ENCODE peak calls at places on chromosomes 16 and 17, in four cellular contexts. One of them, this sample, is unnamed.

GRCh38 chr17:16250635-16251034 is 33.6 kb downstream of the PIGL start:
- DNase-seq in PC-3: no peak
- DNase-seq in HCT116: no peak
- DNase-seq in GM23248: peak; percentile 86
- DNase-seq in this sample: no peak

GRCh38 chr16:55478827-55479559 is at the start of gene MMP2:
- DNase-seq in PC-3: no peak
- DNase-seq in HCT116: no peak
- DNase-seq in GM23248: peak; percentile 86
- DNase-seq in this sample: no peak

GRCh38 chr17:48181653-48182052 is 74.1 kb downstream of the SNX11 start:
- DNase-seq in PC-3: peak; percentile 69
- DNase-seq in HCT116: peak; percentile 44
- DNase-seq in GM23248: peak; percentile 36
- DNase-seq in this sample: no peak

GRCh38 chr16:88781140-88782077 is 3.6 kb downstream of the PIEZO1 start:
- DNase-seq in PC-3: peak; percentile 30
- DNase-seq in HCT116: no peak
- DNase-seq in GM23248: peak; percentile 27
- DNase-seq in this sample: peak; percentile 58

GRCh38 chr17:42674755-42675347 is 1.9 kb downstream of the PLEKHH3 start:
- DNase-seq in PC-3: no peak
- DNase-seq in HCT116: no peak
- DNase-seq in GM23248: no peak
- DNase-seq in this sample: peak; percentile 28

GRCh38 chr16:60225541-60225940 is 1491.4 kb upstream of the GOT2 start:
- DNase-seq in PC-3: no peak
- DNase-seq in HCT116: no peak
- DNase-seq in GM23248: no peak
- DNase-seq in this sample: no peak

GRCh38 chr17:2547176-2547575 is 35.5 kb upstream of the METTL16 start:
- DNase-seq in PC-3: peak; percentile 52
- DNase-seq in HCT116: no peak
- DNase-seq in GM23248: peak; percentile 60
- DNase-seq in this sample: no peak

GRCh38 chr16:64089697-64090096 is 1032.2 kb downstream of the CDH11 start:
- DNase-seq in PC-3: peak; percentile 53
- DNase-seq in HCT116: no peak
- DNase-seq in GM23248: peak; percentile 38
- DNase-seq in this sample: peak; percentile 78

GRCh38 chr17:39229274-39229913 is 3.6 kb upstream of the STAC2 start:
- DNase-seq in PC-3: peak; percentile 42
- DNase-seq in HCT116: no peak
- DNase-seq in GM23248: peak; percentile 93
- DNase-seq in this sample: no peak

GRCh38 chr17:82383411-82383810 is 11.8 kb downstream of the UTS2R start:
- DNase-seq in PC-3: no peak
- DNase-seq in HCT116: no peak
- DNase-seq in GM23248: no peak
- DNase-seq in this sample: no peak

GRCh38 chr17:27496501-27496943 is 40.3 kb downstream of the KSR1 start:
- DNase-seq in PC-3: no peak
- DNase-seq in HCT116: no peak
- DNase-seq in GM23248: no peak
- DNase-seq in this sample: no peak

GRCh38 chr16:20114356-20114755 is 40.7 kb upstream of the GPR139 start:
- DNase-seq in PC-3: peak; percentile 82
- DNase-seq in HCT116: peak; percentile 53
- DNase-seq in GM23248: peak; percentile 45
- DNase-seq in this sample: no peak

GRCh38 chr16:84174396-84174795 is 12.5 kb downstream of the TAF1C start:
- DNase-seq in PC-3: no peak
- DNase-seq in HCT116: no peak
- DNase-seq in GM23248: no peak
- DNase-seq in this sample: no peak

GRCh38 chr17:76862079-76862478 is 6.1 kb upstream of the MGAT5B start:
- DNase-seq in PC-3: no peak
- DNase-seq in HCT116: no peak
- DNase-seq in GM23248: no peak
- DNase-seq in this sample: no peak
- H2AFZ ChIP-seq in PC-3: no peak overlapping the region
- H2AFZ ChIP-seq in HCT116: no peak overlapping the region
- H2AFZ ChIP-seq in GM23248: no peak overlapping the region
- H2AFZ ChIP-seq in this sample: no peak overlapping the region

GRCh38 chr17:37720989-37721388 is 23.9 kb downstream of the HNF1B start:
- DNase-seq in PC-3: no peak
- DNase-seq in HCT116: no peak
- DNase-seq in GM23248: no peak
- DNase-seq in this sample: no peak

GRCh38 chr17:37717627-37718382 is 27.1 kb downstream of the HNF1B start:
- DNase-seq in PC-3: no peak
- DNase-seq in HCT116: no peak
- DNase-seq in GM23248: peak; percentile 28
- DNase-seq in this sample: no peak

GRCh38 chr17:37714897-37715296 is 30.0 kb downstream of the HNF1B start:
- DNase-seq in PC-3: peak; percentile 21
- DNase-seq in HCT116: no peak
- DNase-seq in GM23248: peak; percentile 16
- DNase-seq in this sample: no peak

GRCh38 chr17:37718383-37719048 is 26.3 kb downstream of the HNF1B start:
- DNase-seq in PC-3: no peak
- DNase-seq in HCT116: no peak
- DNase-seq in GM23248: no peak
- DNase-seq in this sample: no peak

DNA sequence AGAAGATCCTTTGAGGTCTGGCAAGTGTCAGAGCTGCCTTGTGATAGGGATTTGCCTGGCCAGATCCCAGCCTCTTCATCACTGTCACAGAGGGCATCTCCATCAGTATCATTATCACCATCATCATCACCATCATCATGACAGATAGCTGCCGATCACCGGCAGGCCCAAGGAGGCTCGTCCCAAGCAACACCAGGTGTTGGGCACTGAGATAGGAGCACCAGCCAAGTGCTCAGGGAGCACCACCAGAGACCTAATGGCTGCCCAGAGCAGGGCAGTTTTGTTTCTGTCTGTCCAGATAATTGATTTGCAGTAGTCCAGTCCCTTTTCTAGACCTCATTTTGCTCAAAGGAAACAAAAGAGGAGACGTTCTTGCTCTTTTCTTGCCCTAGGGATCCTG is 25.0 kb downstream of the HNF1B start:
- DNase-seq in PC-3: no peak
- DNase-seq in HCT116: no peak
- DNase-seq in GM23248: no peak
- DNase-seq in this sample: no peak
- H3K4me2 ChIP-seq in PC-3: no peak overlapping the region
- H3K4me2 ChIP-seq in HCT116: no peak overlapping the region
- H3K4me2 ChIP-seq in GM23248: no peak overlapping the region
- H3K4me2 ChIP-seq in this sample: no peak overlapping the region

GRCh38 chr16:77214411-77215138 is 15.4 kb downstream of the SYCE1L start:
- DNase-seq in PC-3: peak; percentile 4
- DNase-seq in HCT116: no peak
- DNase-seq in GM23248: no peak
- DNase-seq in this sample: no peak

GRCh38 chr16:77211880-77212735 is 12.9 kb downstream of the SYCE1L start:
- DNase-seq in PC-3: peak; percentile 61
- DNase-seq in HCT116: no peak
- DNase-seq in GM23248: peak; percentile 26
- DNase-seq in this sample: peak; percentile 67

GRCh38 chr16:77208382-77208781 is 9.2 kb downstream of the SYCE1L start:
- DNase-seq in PC-3: no peak
- DNase-seq in HCT116: no peak
- DNase-seq in GM23248: no peak
- DNase-seq in this sample: no peak

GRCh38 chr16:77212736-77213541 is 13.7 kb downstream of the SYCE1L start:
- DNase-seq in PC-3: peak; percentile 44
- DNase-seq in HCT116: no peak
- DNase-seq in GM23248: peak; percentile 58
- DNase-seq in this sample: peak; percentile 55

DNA sequence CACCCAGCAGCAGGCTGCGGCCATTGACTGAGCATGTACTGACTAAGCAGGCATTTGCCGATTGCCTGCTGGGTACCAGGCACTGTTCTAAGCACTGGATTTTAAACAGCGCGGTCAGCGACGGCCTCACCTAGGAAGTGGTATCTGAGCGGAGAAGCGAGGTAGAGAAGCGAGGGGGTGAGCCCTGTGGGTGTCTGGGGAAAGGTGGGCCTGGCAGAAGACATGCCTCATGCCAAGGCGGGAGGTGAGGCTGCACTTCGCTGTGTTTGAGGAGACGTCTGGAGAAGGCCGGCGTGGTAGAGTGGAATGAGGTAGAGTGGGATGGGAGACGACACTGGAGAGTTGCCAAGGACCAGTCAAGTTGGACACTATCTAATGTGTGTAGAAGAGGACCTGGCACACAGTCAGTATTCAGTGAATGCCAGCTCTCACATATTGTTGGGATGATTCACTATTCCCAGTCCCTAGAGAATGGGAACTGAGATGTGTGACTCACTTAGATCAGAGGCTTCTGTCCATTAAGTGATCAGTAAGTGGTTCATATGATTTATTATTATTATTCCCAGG is 14.4 kb downstream of the SYCE1L start:
- DNase-seq in PC-3: peak; percentile 96
- DNase-seq in HCT116: peak; percentile 98
- DNase-seq in GM23248: peak; percentile 84
- DNase-seq in this sample: no peak
- TF ChIP-seq EZH2phosphoT487 in PC-3: no peak
- TF ChIP-seq EZH2phosphoT487 in HCT116: no peak
- TF ChIP-seq EZH2phosphoT487 in GM23248: peak; percentile 82
- TF ChIP-seq EZH2phosphoT487 in this sample: no peak

DNA sequence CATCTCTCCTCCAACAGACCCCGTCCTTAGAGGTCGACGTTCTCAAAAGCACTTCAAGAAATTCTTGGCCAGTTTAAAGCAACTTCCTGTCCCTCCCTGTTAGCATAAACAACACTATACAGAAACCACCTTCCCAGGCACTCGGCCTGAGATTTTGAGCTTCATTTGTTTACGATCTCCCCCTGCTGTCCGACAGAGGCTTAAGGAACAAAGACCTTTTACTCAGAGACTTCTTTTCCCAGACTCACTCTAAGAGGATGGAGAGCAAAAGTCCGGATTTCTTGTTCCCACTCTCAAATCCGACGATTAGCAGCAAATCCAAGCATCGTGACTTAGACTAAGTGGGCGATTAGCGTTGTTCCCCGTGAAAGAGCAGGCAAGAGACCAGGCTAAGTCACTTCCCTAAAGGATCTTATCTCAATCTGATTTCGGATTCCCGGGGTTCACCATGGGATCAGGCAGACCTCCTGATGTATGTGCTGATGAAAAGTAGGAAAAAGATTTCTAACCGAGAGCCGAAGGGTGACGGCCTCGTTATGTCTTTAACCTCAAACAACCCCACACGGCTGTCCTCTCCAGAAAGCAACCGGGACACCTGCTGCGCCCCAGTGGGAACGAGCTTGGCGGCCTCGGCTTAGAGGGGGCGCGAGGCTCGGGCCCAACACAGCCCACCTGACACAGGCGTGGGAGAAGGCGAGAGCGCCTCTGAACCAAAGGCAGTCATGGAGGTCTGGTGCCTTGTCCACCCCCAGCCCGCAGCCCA is 591 bp downstream of the INPP5K start:
- DNase-seq in PC-3: peak; percentile 71
- DNase-seq in HCT116: peak; percentile 51
- DNase-seq in GM23248: peak; percentile 92
- DNase-seq in this sample: peak; percentile 85
- H2AFZ ChIP-seq in PC-3: peak overlapping the region; percentile 73
- H2AFZ ChIP-seq in HCT116: no peak overlapping the region
- H2AFZ ChIP-seq in GM23248: peak overlapping the region; percentile 68
- H2AFZ ChIP-seq in this sample: peak overlapping the region; percentile 34

GRCh38 chr17:62718420-62718819 is 89.7 kb downstream of the MARCHF10 start:
- DNase-seq in PC-3: peak; percentile 23
- DNase-seq in HCT116: no peak
- DNase-seq in GM23248: peak; percentile 86
- DNase-seq in this sample: no peak
- H3K4me2 ChIP-seq in PC-3: no peak overlapping the region
- H3K4me2 ChIP-seq in HCT116: no peak overlapping the region
- H3K4me2 ChIP-seq in GM23248: peak overlapping the region; percentile 46
- H3K4me2 ChIP-seq in this sample: no peak overlapping the region

GRCh38 chr17:77425791-77426641 is 285.2 kb downstream of the SEC14L1 start:
- DNase-seq in PC-3: peak; percentile 72
- DNase-seq in HCT116: no peak
- DNase-seq in GM23248: peak; percentile 83
- DNase-seq in this sample: no peak
- TF ChIP-seq EZH2phosphoT487 in PC-3: no peak
- TF ChIP-seq EZH2phosphoT487 in HCT116: no peak
- TF ChIP-seq EZH2phosphoT487 in GM23248: no peak
- TF ChIP-seq EZH2phosphoT487 in this sample: no peak

GRCh38 chr16:1258906-1259759 is 3.3 kb downstream of the TPSD1 start:
- DNase-seq in PC-3: peak; percentile 13
- DNase-seq in HCT116: no peak
- DNase-seq in GM23248: no peak
- DNase-seq in this sample: no peak
- H2AFZ ChIP-seq in PC-3: peak overlapping the region; percentile 61
- H2AFZ ChIP-seq in HCT116: no peak overlapping the region
- H2AFZ ChIP-seq in GM23248: no peak overlapping the region
- H2AFZ ChIP-seq in this sample: no peak overlapping the region

This sample was measured in OCI-LY7.